ENCODE peak calls at places on chromosome 17, in eight cellular contexts. One of them, this sample, is unnamed. For H3K4me1 and H3K36me3, the result is how much of the 10 kb centered on the place peaks cover.

GRCh38 chr17:52419256-52419655 is 260.7 kb upstream of the CA10 start:
- DNase-seq in heart right ventricle: no peak
- DNase-seq in colonic mucosa: no peak
- DNase-seq in transverse colon: no peak
- DNase-seq in H1: no peak
- DNase-seq in IMR-90: no peak
- DNase-seq in thoracic aorta: no peak
- DNase-seq in hepatocyte: no peak
- DNase-seq in this sample: no peak

GRCh38 chr17:74059471-74059870 is 144.0 kb upstream of the RPL38 start:
- DNase-seq in heart right ventricle: no peak
- DNase-seq in colonic mucosa: no peak
- DNase-seq in transverse colon: no peak
- DNase-seq in H1: no peak
- DNase-seq in IMR-90: no peak
- DNase-seq in thoracic aorta: no peak
- DNase-seq in hepatocyte: no peak
- DNase-seq in this sample: no peak

GRCh38 chr17:48608921-48609505 is 1.8 kb downstream of the HOXB7 start:
- DNase-seq in heart right ventricle: no peak
- DNase-seq in colonic mucosa: no peak
- DNase-seq in transverse colon: no peak
- DNase-seq in H1: no peak
- DNase-seq in IMR-90: no peak
- DNase-seq in thoracic aorta: no peak
- DNase-seq in hepatocyte: no peak
- DNase-seq in this sample: no peak

GRCh38 chr17:72514888-72515287 is 394.1 kb downstream of the SOX9 start:
- DNase-seq in heart right ventricle: peak
- DNase-seq in colonic mucosa: no peak
- DNase-seq in transverse colon: no peak
- DNase-seq in H1: no peak
- DNase-seq in IMR-90: peak
- DNase-seq in thoracic aorta: no peak
- DNase-seq in hepatocyte: peak
- DNase-seq in this sample: no peak

GRCh38 chr17:80976718-80977117 is 14.9 kb upstream of the CHMP6 start:
- DNase-seq in heart right ventricle: no peak
- DNase-seq in colonic mucosa: no peak
- DNase-seq in transverse colon: no peak
- DNase-seq in H1: no peak
- DNase-seq in IMR-90: peak
- DNase-seq in thoracic aorta: no peak
- DNase-seq in hepatocyte: no peak
- DNase-seq in this sample: no peak

GRCh38 chr17:82020874-82021727 is 1.6 kb downstream of the CENPX start:
- DNase-seq in heart right ventricle: peak
- DNase-seq in colonic mucosa: peak
- DNase-seq in transverse colon: peak
- DNase-seq in H1: no peak
- DNase-seq in IMR-90: peak
- DNase-seq in thoracic aorta: no peak
- DNase-seq in hepatocyte: peak
- DNase-seq in this sample: peak

GRCh38 chr17:73228748-73229236 is 32.9 kb downstream of the CPSF4L start:
- DNase-seq in heart right ventricle: peak
- DNase-seq in colonic mucosa: peak
- DNase-seq in transverse colon: peak
- DNase-seq in H1: no peak
- DNase-seq in IMR-90: peak
- DNase-seq in thoracic aorta: peak
- DNase-seq in hepatocyte: peak
- DNase-seq in this sample: peak

GRCh38 chr17:752620-753219 is 656 bp upstream of the GEMIN4 start:
- DNase-seq in heart right ventricle: peak
- DNase-seq in colonic mucosa: peak
- DNase-seq in transverse colon: peak
- DNase-seq in H1: no peak
- DNase-seq in IMR-90: peak
- DNase-seq in thoracic aorta: peak
- DNase-seq in hepatocyte: peak
- DNase-seq in this sample: peak

GRCh38 chr17:3271072-3271848 is 26.9 kb downstream of the OR3A1 start:
- DNase-seq in heart right ventricle: no peak
- DNase-seq in colonic mucosa: no peak
- DNase-seq in transverse colon: no peak
- DNase-seq in H1: no peak
- DNase-seq in IMR-90: no peak
- DNase-seq in thoracic aorta: no peak
- DNase-seq in hepatocyte: no peak
- DNase-seq in this sample: no peak

GRCh38 chr17:72150632-72151460 is 30.0 kb downstream of the SOX9 start:
- DNase-seq in heart right ventricle: no peak
- DNase-seq in colonic mucosa: no peak
- DNase-seq in transverse colon: no peak
- DNase-seq in H1: peak
- DNase-seq in IMR-90: no peak
- DNase-seq in thoracic aorta: no peak
- DNase-seq in hepatocyte: no peak
- DNase-seq in this sample: no peak

GRCh38 chr17:50397919-50398285 is 579 bp upstream of the LRRC59 start:
- DNase-seq in heart right ventricle: no peak
- DNase-seq in colonic mucosa: no peak
- DNase-seq in transverse colon: no peak
- DNase-seq in H1: no peak
- DNase-seq in IMR-90: no peak
- DNase-seq in thoracic aorta: no peak
- DNase-seq in hepatocyte: no peak
- DNase-seq in this sample: no peak

GRCh38 chr17:14297161-14297851 is 3.6 kb upstream of the HS3ST3B1 start:
- DNase-seq in heart right ventricle: peak
- DNase-seq in colonic mucosa: no peak
- DNase-seq in transverse colon: no peak
- DNase-seq in H1: no peak
- DNase-seq in IMR-90: no peak
- DNase-seq in thoracic aorta: no peak
- DNase-seq in hepatocyte: peak
- DNase-seq in this sample: peak

GRCh38 chr17:48995332-48995870 is 1.8 kb upstream of the IGF2BP1 start:
- DNase-seq in heart right ventricle: no peak
- DNase-seq in colonic mucosa: no peak
- DNase-seq in transverse colon: no peak
- DNase-seq in H1: no peak
- DNase-seq in IMR-90: no peak
- DNase-seq in thoracic aorta: no peak
- DNase-seq in hepatocyte: peak
- DNase-seq in this sample: no peak

GRCh38 chr17:75064040-75064439 is 17.0 kb downstream of the KCTD2 start:
- DNase-seq in heart right ventricle: no peak
- DNase-seq in colonic mucosa: no peak
- DNase-seq in transverse colon: no peak
- DNase-seq in H1: no peak
- DNase-seq in IMR-90: no peak
- DNase-seq in thoracic aorta: no peak
- DNase-seq in hepatocyte: no peak
- DNase-seq in this sample: no peak

GRCh38 chr17:62821213-62822079 is 13.3 kb upstream of the MARCHF10 start:
- DNase-seq in heart right ventricle: no peak
- DNase-seq in colonic mucosa: no peak
- DNase-seq in transverse colon: no peak
- DNase-seq in H1: no peak
- DNase-seq in IMR-90: no peak
- DNase-seq in thoracic aorta: no peak
- DNase-seq in hepatocyte: no peak
- DNase-seq in this sample: no peak

GRCh38 chr17:29577778-29578211 is 9.3 kb downstream of the TP53I13 start:
- DNase-seq in heart right ventricle: no peak
- DNase-seq in colonic mucosa: no peak
- DNase-seq in transverse colon: no peak
- DNase-seq in H1: no peak
- DNase-seq in IMR-90: peak
- DNase-seq in thoracic aorta: no peak
- DNase-seq in hepatocyte: no peak
- DNase-seq in this sample: peak

DNA sequence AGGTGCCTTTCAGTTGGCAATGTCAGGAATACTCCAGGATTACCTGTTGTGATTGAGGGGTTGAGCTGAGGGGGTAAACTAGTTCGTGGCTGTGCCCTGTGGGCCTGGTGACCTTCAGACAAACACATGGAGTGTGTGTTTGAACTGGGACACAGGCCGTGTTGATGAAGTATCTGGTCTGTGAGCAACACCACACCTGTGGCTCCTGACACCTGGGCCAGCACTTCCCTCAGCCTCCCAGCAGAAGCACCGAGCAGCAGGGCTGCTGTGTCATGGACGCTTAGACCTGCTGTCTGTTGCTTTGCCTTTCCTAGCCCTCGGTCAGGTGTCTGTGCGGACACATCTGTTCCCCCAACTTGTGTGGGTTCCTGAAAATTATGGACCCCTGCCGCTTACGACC is 82.9 kb downstream of the KSR1 start:
- DNase-seq in heart right ventricle: no peak
- DNase-seq in colonic mucosa: no peak
- DNase-seq in transverse colon: no peak
- DNase-seq in H1: no peak
- DNase-seq in IMR-90: no peak
- DNase-seq in thoracic aorta: no peak
- DNase-seq in hepatocyte: no peak
- DNase-seq in this sample: no peak
- H3K4me1 ChIP-seq in heart right ventricle: under half
- H3K4me1 ChIP-seq in colonic mucosa: under half
- H3K4me1 ChIP-seq in transverse colon: under half
- H3K4me1 ChIP-seq in H1: under half
- H3K4me1 ChIP-seq in IMR-90: half or more
- H3K4me1 ChIP-seq in thoracic aorta: under half
- H3K4me1 ChIP-seq in hepatocyte: half or more
- H3K4me1 ChIP-seq in this sample: half or more

DNA sequence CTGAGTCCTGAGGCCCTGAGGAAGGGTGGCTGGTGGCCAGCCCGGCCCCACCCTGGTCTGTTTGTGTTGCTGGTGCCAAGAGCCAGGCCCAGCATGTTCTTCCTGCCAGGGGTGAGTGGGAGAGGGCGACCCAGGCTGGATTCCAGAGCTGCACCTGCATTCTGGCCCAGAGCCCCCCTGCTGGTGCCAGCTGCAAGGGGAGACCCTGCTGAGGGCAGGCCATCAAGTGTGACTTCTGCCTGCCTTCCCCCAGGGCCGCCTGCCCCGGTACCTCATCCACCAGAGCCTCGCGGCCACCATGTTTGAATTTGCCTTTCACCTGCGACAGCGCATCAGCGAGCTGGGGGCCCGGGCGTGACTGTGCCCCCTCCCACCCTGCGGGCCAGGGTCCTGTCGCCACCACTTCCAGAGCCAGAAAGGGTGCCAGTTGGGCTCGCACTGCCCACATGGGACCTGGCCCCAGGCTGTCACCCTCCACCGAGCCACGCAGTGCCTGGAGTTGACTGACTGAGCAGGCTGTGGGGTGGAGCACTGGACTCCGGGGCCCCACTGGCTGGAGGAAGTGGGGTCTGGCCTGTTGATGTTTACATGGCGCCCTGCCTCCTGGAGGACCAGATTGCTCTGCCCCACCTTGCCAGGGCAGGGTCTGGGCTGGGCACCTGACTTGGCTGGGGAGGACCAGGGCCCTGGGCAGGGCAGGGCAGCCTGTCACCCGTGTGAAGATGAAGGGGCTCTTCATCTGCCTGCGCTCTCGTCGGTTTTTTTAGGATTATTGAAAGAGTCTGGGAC is 2.4 kb upstream of the TCAP start:
- DNase-seq in heart right ventricle: peak
- DNase-seq in colonic mucosa: peak
- DNase-seq in transverse colon: peak
- DNase-seq in H1: no peak
- DNase-seq in IMR-90: no peak
- DNase-seq in thoracic aorta: no peak
- DNase-seq in hepatocyte: no peak
- DNase-seq in this sample: peak
- H3K36me3 ChIP-seq in heart right ventricle: under half
- H3K36me3 ChIP-seq in colonic mucosa: under half
- H3K36me3 ChIP-seq in transverse colon: under half
- H3K36me3 ChIP-seq in H1: under half
- H3K36me3 ChIP-seq in IMR-90: under half
- H3K36me3 ChIP-seq in thoracic aorta: under half
- H3K36me3 ChIP-seq in hepatocyte: under half
- H3K36me3 ChIP-seq in this sample: under half

DNA sequence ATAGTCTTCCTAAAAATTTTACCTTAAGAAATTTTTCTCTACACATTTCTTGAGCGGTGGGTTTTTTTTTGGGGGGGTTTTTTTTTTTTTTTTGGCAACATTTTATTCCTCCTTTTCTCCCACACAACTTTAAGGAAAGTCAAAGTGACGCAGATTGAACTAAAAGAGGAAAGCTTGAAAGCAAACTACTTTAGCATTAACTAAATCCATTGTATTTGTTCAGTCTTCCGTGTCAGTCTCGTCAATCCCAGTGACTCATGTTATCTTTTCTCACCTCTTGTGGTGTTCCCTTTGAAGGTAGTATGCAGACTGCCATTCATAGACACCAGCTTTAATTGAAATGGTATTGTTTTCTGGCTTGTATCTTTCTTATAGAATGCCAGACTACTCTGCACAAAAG is 39.3 kb downstream of the TADA2A start:
- DNase-seq in heart right ventricle: no peak
- DNase-seq in colonic mucosa: no peak
- DNase-seq in transverse colon: no peak
- DNase-seq in H1: no peak
- DNase-seq in IMR-90: no peak
- DNase-seq in thoracic aorta: no peak
- DNase-seq in hepatocyte: no peak
- DNase-seq in this sample: no peak
- H3K4me1 ChIP-seq in heart right ventricle: under half
- H3K4me1 ChIP-seq in colonic mucosa: under half
- H3K4me1 ChIP-seq in transverse colon: under half
- H3K4me1 ChIP-seq in H1: under half
- H3K4me1 ChIP-seq in IMR-90: under half
- H3K4me1 ChIP-seq in thoracic aorta: under half
- H3K4me1 ChIP-seq in hepatocyte: under half
- H3K4me1 ChIP-seq in this sample: under half

DNA sequence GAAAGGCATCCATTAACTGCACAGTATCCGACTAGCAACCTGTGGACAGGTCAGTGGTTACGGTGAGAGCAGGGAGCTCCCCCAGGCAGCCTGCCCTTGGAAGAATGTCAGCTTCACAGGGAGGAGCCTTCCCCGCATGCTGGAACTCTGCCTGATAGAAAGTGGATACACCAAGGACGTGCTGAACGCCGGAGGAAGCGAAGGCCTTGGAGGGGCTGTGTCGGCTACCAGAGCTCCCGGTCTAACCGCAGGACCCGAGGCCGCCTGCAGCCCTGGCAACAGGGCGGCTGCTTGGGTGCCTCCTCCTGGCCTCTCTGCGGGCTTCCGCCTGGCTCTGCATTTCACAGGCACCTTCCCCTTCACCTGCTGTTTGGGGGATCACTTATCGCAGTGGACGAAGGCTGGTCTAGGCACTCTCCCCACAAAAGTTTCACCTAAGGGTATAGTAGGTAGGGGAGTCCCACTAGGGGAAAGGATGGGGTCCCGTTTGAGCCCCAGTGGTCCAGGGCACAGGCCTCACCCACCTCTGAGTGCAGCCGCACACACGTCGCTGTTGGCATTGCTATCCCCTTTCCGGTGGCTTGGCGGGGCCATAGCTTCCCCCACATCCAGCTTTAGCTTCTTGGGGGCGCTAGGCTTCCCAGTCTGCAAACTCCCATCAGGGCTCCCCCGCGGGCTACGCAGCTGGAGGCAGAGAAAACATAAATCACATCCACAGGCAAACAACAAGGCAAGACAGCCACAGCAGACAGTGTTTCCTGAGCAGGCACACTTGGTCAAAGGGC is 29.8 kb downstream of the PELP1 start:
- DNase-seq in heart right ventricle: no peak
- DNase-seq in colonic mucosa: no peak
- DNase-seq in transverse colon: no peak
- DNase-seq in H1: no peak
- DNase-seq in IMR-90: no peak
- DNase-seq in thoracic aorta: no peak
- DNase-seq in hepatocyte: no peak
- DNase-seq in this sample: no peak
- H3K36me3 ChIP-seq in heart right ventricle: half or more
- H3K36me3 ChIP-seq in colonic mucosa: under half
- H3K36me3 ChIP-seq in transverse colon: under half
- H3K36me3 ChIP-seq in H1: half or more
- H3K36me3 ChIP-seq in IMR-90: half or more
- H3K36me3 ChIP-seq in thoracic aorta: half or more
- H3K36me3 ChIP-seq in hepatocyte: under half
- H3K36me3 ChIP-seq in this sample: under half